ENCODE peak calls at places on chromosomes 7 and 10, in four cellular contexts. One of them, this sample, is unnamed.

GRCh38 chr10:121715076-121715475 is 116.8 kb upstream of the FGFR2 start:
- DNase-seq in activated T-helper 1 cell treated with anti-CD3 and anti-CD28 coated beads, Interleukin-2, amount 50 U/mL, for 16 hours: no peak
- DNase-seq in activated CD8-positive, alpha-beta memory T cell treated with anti-CD3 and anti-CD28 coated beads for 24 hours: no peak
- DNase-seq in T-cell: no peak
- DNase-seq in this sample: no peak

GRCh38 chr10:76435154-76435553 is 1003.7 kb downstream of the LRMDA start:
- DNase-seq in activated T-helper 1 cell treated with anti-CD3 and anti-CD28 coated beads, Interleukin-2, amount 50 U/mL, for 16 hours: no peak
- DNase-seq in activated CD8-positive, alpha-beta memory T cell treated with anti-CD3 and anti-CD28 coated beads for 24 hours: no peak
- DNase-seq in T-cell: no peak
- DNase-seq in this sample: no peak

GRCh38 chr7:148044173-148044572 is 546.4 kb upstream of the C7orf33 start:
- DNase-seq in activated T-helper 1 cell treated with anti-CD3 and anti-CD28 coated beads, Interleukin-2, amount 50 U/mL, for 16 hours: no peak
- DNase-seq in activated CD8-positive, alpha-beta memory T cell treated with anti-CD3 and anti-CD28 coated beads for 24 hours: no peak
- DNase-seq in T-cell: no peak
- DNase-seq in this sample: no peak

GRCh38 chr7:156732091-156732621 is 91.6 kb downstream of the RNF32 start:
- DNase-seq in activated T-helper 1 cell treated with anti-CD3 and anti-CD28 coated beads, Interleukin-2, amount 50 U/mL, for 16 hours: no peak
- DNase-seq in activated CD8-positive, alpha-beta memory T cell treated with anti-CD3 and anti-CD28 coated beads for 24 hours: no peak
- DNase-seq in T-cell: no peak
- DNase-seq in this sample: no peak

GRCh38 chr7:26490631-26491624 is 199.3 kb downstream of the SNX10 start:
- DNase-seq in activated T-helper 1 cell treated with anti-CD3 and anti-CD28 coated beads, Interleukin-2, amount 50 U/mL, for 16 hours: no peak
- DNase-seq in activated CD8-positive, alpha-beta memory T cell treated with anti-CD3 and anti-CD28 coated beads for 24 hours: no peak
- DNase-seq in T-cell: no peak
- DNase-seq in this sample: no peak

GRCh38 chr7:124460555-124460954 is 305.0 kb downstream of the GPR37 start:
- DNase-seq in activated T-helper 1 cell treated with anti-CD3 and anti-CD28 coated beads, Interleukin-2, amount 50 U/mL, for 16 hours: no peak
- DNase-seq in activated CD8-positive, alpha-beta memory T cell treated with anti-CD3 and anti-CD28 coated beads for 24 hours: no peak
- DNase-seq in T-cell: no peak
- DNase-seq in this sample: no peak

GRCh38 chr10:87960230-87960629 is 96.8 kb downstream of the PTEN start:
- DNase-seq in activated T-helper 1 cell treated with anti-CD3 and anti-CD28 coated beads, Interleukin-2, amount 50 U/mL, for 16 hours: no peak
- DNase-seq in activated CD8-positive, alpha-beta memory T cell treated with anti-CD3 and anti-CD28 coated beads for 24 hours: no peak
- DNase-seq in T-cell: no peak
- DNase-seq in this sample: no peak

GRCh38 chr7:115816318-115816974 is 214.1 kb downstream of the TFEC start:
- DNase-seq in activated T-helper 1 cell treated with anti-CD3 and anti-CD28 coated beads, Interleukin-2, amount 50 U/mL, for 16 hours: no peak
- DNase-seq in activated CD8-positive, alpha-beta memory T cell treated with anti-CD3 and anti-CD28 coated beads for 24 hours: no peak
- DNase-seq in T-cell: no peak
- DNase-seq in this sample: no peak

GRCh38 chr7:8226526-8226925 is 35.4 kb downstream of the ICA1 start:
- DNase-seq in activated T-helper 1 cell treated with anti-CD3 and anti-CD28 coated beads, Interleukin-2, amount 50 U/mL, for 16 hours: no peak
- DNase-seq in activated CD8-positive, alpha-beta memory T cell treated with anti-CD3 and anti-CD28 coated beads for 24 hours: no peak
- DNase-seq in T-cell: no peak
- DNase-seq in this sample: peak

GRCh38 chr10:44385726-44386438 is 985 bp upstream of the CXCL12 start:
- DNase-seq in activated T-helper 1 cell treated with anti-CD3 and anti-CD28 coated beads, Interleukin-2, amount 50 U/mL, for 16 hours: no peak
- DNase-seq in activated CD8-positive, alpha-beta memory T cell treated with anti-CD3 and anti-CD28 coated beads for 24 hours: peak
- DNase-seq in T-cell: no peak
- DNase-seq in this sample: peak

GRCh38 chr10:102195301-102195870 is 30.7 kb upstream of the ELOVL3 start:
- DNase-seq in activated T-helper 1 cell treated with anti-CD3 and anti-CD28 coated beads, Interleukin-2, amount 50 U/mL, for 16 hours: no peak
- DNase-seq in activated CD8-positive, alpha-beta memory T cell treated with anti-CD3 and anti-CD28 coated beads for 24 hours: no peak
- DNase-seq in T-cell: no peak
- DNase-seq in this sample: no peak

GRCh38 chr7:159141660-159142059 is 3.0 kb downstream of the VIPR2 start:
- DNase-seq in activated T-helper 1 cell treated with anti-CD3 and anti-CD28 coated beads, Interleukin-2, amount 50 U/mL, for 16 hours: no peak
- DNase-seq in activated CD8-positive, alpha-beta memory T cell treated with anti-CD3 and anti-CD28 coated beads for 24 hours: peak
- DNase-seq in T-cell: no peak
- DNase-seq in this sample: no peak

GRCh38 chr7:40419832-40420231 is 285.0 kb downstream of the SUGCT start:
- DNase-seq in activated T-helper 1 cell treated with anti-CD3 and anti-CD28 coated beads, Interleukin-2, amount 50 U/mL, for 16 hours: no peak
- DNase-seq in activated CD8-positive, alpha-beta memory T cell treated with anti-CD3 and anti-CD28 coated beads for 24 hours: no peak
- DNase-seq in T-cell: no peak
- DNase-seq in this sample: no peak

GRCh38 chr10:105925045-105925785 is 1239.3 kb downstream of the SORCS1 start:
- DNase-seq in activated T-helper 1 cell treated with anti-CD3 and anti-CD28 coated beads, Interleukin-2, amount 50 U/mL, for 16 hours: no peak
- DNase-seq in activated CD8-positive, alpha-beta memory T cell treated with anti-CD3 and anti-CD28 coated beads for 24 hours: no peak
- DNase-seq in T-cell: no peak
- DNase-seq in this sample: no peak

GRCh38 chr10:135601-136464 is 578 bp downstream of the ZMYND11 start:
- DNase-seq in activated T-helper 1 cell treated with anti-CD3 and anti-CD28 coated beads, Interleukin-2, amount 50 U/mL, for 16 hours: peak
- DNase-seq in activated CD8-positive, alpha-beta memory T cell treated with anti-CD3 and anti-CD28 coated beads for 24 hours: peak
- DNase-seq in T-cell: peak
- DNase-seq in this sample: peak

GRCh38 chr7:50742401-50742800 is 40.3 kb downstream of the GRB10 start:
- DNase-seq in activated T-helper 1 cell treated with anti-CD3 and anti-CD28 coated beads, Interleukin-2, amount 50 U/mL, for 16 hours: no peak
- DNase-seq in activated CD8-positive, alpha-beta memory T cell treated with anti-CD3 and anti-CD28 coated beads for 24 hours: no peak
- DNase-seq in T-cell: no peak
- DNase-seq in this sample: no peak

GRCh38 chr7:75969182-75969581 is 25.2 kb downstream of the TMEM120A start:
- DNase-seq in activated T-helper 1 cell treated with anti-CD3 and anti-CD28 coated beads, Interleukin-2, amount 50 U/mL, for 16 hours: no peak
- DNase-seq in activated CD8-positive, alpha-beta memory T cell treated with anti-CD3 and anti-CD28 coated beads for 24 hours: no peak
- DNase-seq in T-cell: no peak
- DNase-seq in this sample: peak

GRCh38 chr10:132670546-132670945 is 115.4 kb downstream of the NKX6-2 start:
- DNase-seq in activated T-helper 1 cell treated with anti-CD3 and anti-CD28 coated beads, Interleukin-2, amount 50 U/mL, for 16 hours: no peak
- DNase-seq in activated CD8-positive, alpha-beta memory T cell treated with anti-CD3 and anti-CD28 coated beads for 24 hours: no peak
- DNase-seq in T-cell: no peak
- DNase-seq in this sample: no peak

GRCh38 chr10:110446954-110447608 is 50.6 kb upstream of the DUSP5 start:
- DNase-seq in activated T-helper 1 cell treated with anti-CD3 and anti-CD28 coated beads, Interleukin-2, amount 50 U/mL, for 16 hours: no peak
- DNase-seq in activated CD8-positive, alpha-beta memory T cell treated with anti-CD3 and anti-CD28 coated beads for 24 hours: peak
- DNase-seq in T-cell: no peak
- DNase-seq in this sample: no peak

GRCh38 chr7:134444961-134445315 is 14.0 kb downstream of the AKR1B1 start:
- DNase-seq in activated T-helper 1 cell treated with anti-CD3 and anti-CD28 coated beads, Interleukin-2, amount 50 U/mL, for 16 hours: no peak
- DNase-seq in activated CD8-positive, alpha-beta memory T cell treated with anti-CD3 and anti-CD28 coated beads for 24 hours: no peak
- DNase-seq in T-cell: no peak
- DNase-seq in this sample: no peak

GRCh38 chr10:72272689-72273409 is 875 bp upstream of the DDIT4 start:
- DNase-seq in activated T-helper 1 cell treated with anti-CD3 and anti-CD28 coated beads, Interleukin-2, amount 50 U/mL, for 16 hours: no peak
- DNase-seq in activated CD8-positive, alpha-beta memory T cell treated with anti-CD3 and anti-CD28 coated beads for 24 hours: peak
- DNase-seq in T-cell: no peak
- DNase-seq in this sample: peak

GRCh38 chr7:143417734-143418378 is 9.2 kb upstream of the EPHA1 start:
- DNase-seq in activated T-helper 1 cell treated with anti-CD3 and anti-CD28 coated beads, Interleukin-2, amount 50 U/mL, for 16 hours: no peak
- DNase-seq in activated CD8-positive, alpha-beta memory T cell treated with anti-CD3 and anti-CD28 coated beads for 24 hours: no peak
- DNase-seq in T-cell: no peak
- DNase-seq in this sample: no peak

GRCh38 chr10:50558368-50558767 is 65.4 kb downstream of the SGMS1 start:
- DNase-seq in activated T-helper 1 cell treated with anti-CD3 and anti-CD28 coated beads, Interleukin-2, amount 50 U/mL, for 16 hours: no peak
- DNase-seq in activated CD8-positive, alpha-beta memory T cell treated with anti-CD3 and anti-CD28 coated beads for 24 hours: no peak
- DNase-seq in T-cell: no peak
- DNase-seq in this sample: no peak

GRCh38 chr10:37680243-37680683 is 177.1 kb downstream of the ZNF248 start:
- DNase-seq in activated T-helper 1 cell treated with anti-CD3 and anti-CD28 coated beads, Interleukin-2, amount 50 U/mL, for 16 hours: no peak
- DNase-seq in activated CD8-positive, alpha-beta memory T cell treated with anti-CD3 and anti-CD28 coated beads for 24 hours: no peak
- DNase-seq in T-cell: no peak
- DNase-seq in this sample: no peak

GRCh38 chr10:1130226-1130625 is 74.0 kb downstream of the WDR37 start:
- DNase-seq in activated T-helper 1 cell treated with anti-CD3 and anti-CD28 coated beads, Interleukin-2, amount 50 U/mL, for 16 hours: no peak
- DNase-seq in activated CD8-positive, alpha-beta memory T cell treated with anti-CD3 and anti-CD28 coated beads for 24 hours: peak
- DNase-seq in T-cell: no peak
- DNase-seq in this sample: no peak

GRCh38 chr10:9038146-9038714 is 983.7 kb downstream of the GATA3 start:
- DNase-seq in activated T-helper 1 cell treated with anti-CD3 and anti-CD28 coated beads, Interleukin-2, amount 50 U/mL, for 16 hours: no peak
- DNase-seq in activated CD8-positive, alpha-beta memory T cell treated with anti-CD3 and anti-CD28 coated beads for 24 hours: no peak
- DNase-seq in T-cell: no peak
- DNase-seq in this sample: no peak

GRCh38 chr7:92569137-92569536 is 21.1 kb downstream of the FAM133B start:
- DNase-seq in activated T-helper 1 cell treated with anti-CD3 and anti-CD28 coated beads, Interleukin-2, amount 50 U/mL, for 16 hours: no peak
- DNase-seq in activated CD8-positive, alpha-beta memory T cell treated with anti-CD3 and anti-CD28 coated beads for 24 hours: no peak
- DNase-seq in T-cell: no peak
- DNase-seq in this sample: no peak

GRCh38 chr7:36661135-36661840 is 63.0 kb downstream of the AOAH start:
- DNase-seq in activated T-helper 1 cell treated with anti-CD3 and anti-CD28 coated beads, Interleukin-2, amount 50 U/mL, for 16 hours: no peak
- DNase-seq in activated CD8-positive, alpha-beta memory T cell treated with anti-CD3 and anti-CD28 coated beads for 24 hours: no peak
- DNase-seq in T-cell: no peak
- DNase-seq in this sample: no peak

GRCh38 chr7:56009695-56010094 is 41.5 kb downstream of the PSPH start:
- DNase-seq in activated T-helper 1 cell treated with anti-CD3 and anti-CD28 coated beads, Interleukin-2, amount 50 U/mL, for 16 hours: no peak
- DNase-seq in activated CD8-positive, alpha-beta memory T cell treated with anti-CD3 and anti-CD28 coated beads for 24 hours: no peak
- DNase-seq in T-cell: no peak
- DNase-seq in this sample: no peak

GRCh38 chr10:42973411-42973810 is 103.5 kb upstream of the RET start:
- DNase-seq in activated T-helper 1 cell treated with anti-CD3 and anti-CD28 coated beads, Interleukin-2, amount 50 U/mL, for 16 hours: no peak
- DNase-seq in activated CD8-positive, alpha-beta memory T cell treated with anti-CD3 and anti-CD28 coated beads for 24 hours: no peak
- DNase-seq in T-cell: no peak
- DNase-seq in this sample: no peak

GRCh38 chr10:102065561-102066420 is 642 bp downstream of the HPS6 start:
- DNase-seq in activated T-helper 1 cell treated with anti-CD3 and anti-CD28 coated beads, Interleukin-2, amount 50 U/mL, for 16 hours: no peak
- DNase-seq in activated CD8-positive, alpha-beta memory T cell treated with anti-CD3 and anti-CD28 coated beads for 24 hours: peak
- DNase-seq in T-cell: no peak
- DNase-seq in this sample: peak

GRCh38 chr7:112929411-112929810 is 139.2 kb upstream of the TMEM168 start:
- DNase-seq in activated T-helper 1 cell treated with anti-CD3 and anti-CD28 coated beads, Interleukin-2, amount 50 U/mL, for 16 hours: no peak
- DNase-seq in activated CD8-positive, alpha-beta memory T cell treated with anti-CD3 and anti-CD28 coated beads for 24 hours: no peak
- DNase-seq in T-cell: no peak
- DNase-seq in this sample: no peak

GRCh38 chr10:27448926-27449325 is 55.2 kb upstream of the RAB18 start:
- DNase-seq in activated T-helper 1 cell treated with anti-CD3 and anti-CD28 coated beads, Interleukin-2, amount 50 U/mL, for 16 hours: no peak
- DNase-seq in activated CD8-positive, alpha-beta memory T cell treated with anti-CD3 and anti-CD28 coated beads for 24 hours: no peak
- DNase-seq in T-cell: no peak
- DNase-seq in this sample: no peak

GRCh38 chr10:132779850-132780249 is 6.1 kb downstream of the NKX6-2 start:
- DNase-seq in activated T-helper 1 cell treated with anti-CD3 and anti-CD28 coated beads, Interleukin-2, amount 50 U/mL, for 16 hours: no peak
- DNase-seq in activated CD8-positive, alpha-beta memory T cell treated with anti-CD3 and anti-CD28 coated beads for 24 hours: no peak
- DNase-seq in T-cell: no peak
- DNase-seq in this sample: no peak

GRCh38 chr10:7969623-7970022 is 84.9 kb upstream of the GATA3 start:
- DNase-seq in activated T-helper 1 cell treated with anti-CD3 and anti-CD28 coated beads, Interleukin-2, amount 50 U/mL, for 16 hours: no peak
- DNase-seq in activated CD8-positive, alpha-beta memory T cell treated with anti-CD3 and anti-CD28 coated beads for 24 hours: no peak
- DNase-seq in T-cell: no peak
- DNase-seq in this sample: no peak

GRCh38 chr7:90298145-90299038 is 22.7 kb downstream of the FAM237B start:
- DNase-seq in activated T-helper 1 cell treated with anti-CD3 and anti-CD28 coated beads, Interleukin-2, amount 50 U/mL, for 16 hours: no peak
- DNase-seq in activated CD8-positive, alpha-beta memory T cell treated with anti-CD3 and anti-CD28 coated beads for 24 hours: no peak
- DNase-seq in T-cell: no peak
- DNase-seq in this sample: no peak

GRCh38 chr7:42236266-42237161 is 495 bp downstream of the GLI3 start:
- DNase-seq in activated T-helper 1 cell treated with anti-CD3 and anti-CD28 coated beads, Interleukin-2, amount 50 U/mL, for 16 hours: no peak
- DNase-seq in activated CD8-positive, alpha-beta memory T cell treated with anti-CD3 and anti-CD28 coated beads for 24 hours: no peak
- DNase-seq in T-cell: no peak
- DNase-seq in this sample: peak

GRCh38 chr10:104038958-104039752 is 46.5 kb downstream of the COL17A1 start:
- DNase-seq in activated T-helper 1 cell treated with anti-CD3 and anti-CD28 coated beads, Interleukin-2, amount 50 U/mL, for 16 hours: no peak
- DNase-seq in activated CD8-positive, alpha-beta memory T cell treated with anti-CD3 and anti-CD28 coated beads for 24 hours: peak
- DNase-seq in T-cell: no peak
- DNase-seq in this sample: no peak

GRCh38 chr10:101901340-101901739 is 57.7 kb upstream of the KCNIP2 start:
- DNase-seq in activated T-helper 1 cell treated with anti-CD3 and anti-CD28 coated beads, Interleukin-2, amount 50 U/mL, for 16 hours: no peak
- DNase-seq in activated CD8-positive, alpha-beta memory T cell treated with anti-CD3 and anti-CD28 coated beads for 24 hours: no peak
- DNase-seq in T-cell: no peak
- DNase-seq in this sample: no peak

GRCh38 chr7:12623885-12624498 is 53.5 kb downstream of the SCIN start:
- DNase-seq in activated T-helper 1 cell treated with anti-CD3 and anti-CD28 coated beads, Interleukin-2, amount 50 U/mL, for 16 hours: no peak
- DNase-seq in activated CD8-positive, alpha-beta memory T cell treated with anti-CD3 and anti-CD28 coated beads for 24 hours: no peak
- DNase-seq in T-cell: no peak
- DNase-seq in this sample: no peak